ENCODE peak calls at places on chromosomes 12 and 14, in four cellular contexts. S is ovary, Y is hepatocyte, B is A549. K is an unnamed sample.

GRCh38 chr12:93894391-93895095 is 217.4 kb downstream of the CRADD start:
- DNase-seq in S (peak; percentile 70), Y (peak; percentile 48), B (no peak), K (peak; percentile 69)

GRCh38 chr12:6377667-6377994 is 2.3 kb upstream of the SCNN1A start:
- DNase-seq in S (no peak), Y (no peak), B (peak; percentile 51), K (peak; percentile 89)

GRCh38 chr12:47835831-47836155 is 16.1 kb upstream of the HDAC7 start:
- DNase-seq in S (no peak), Y (no peak), B (no peak), K (no peak)

GRCh38 chr12:42119085-42119633 is 25.5 kb downstream of the GXYLT1 start:
- DNase-seq in S (no peak), Y (no peak), B (no peak), K (no peak)

GRCh38 chr12:13038491-13039161 is 5.6 kb upstream of the FAM234B start:
- DNase-seq in S (no peak), Y (no peak), B (no peak), K (no peak)

GRCh38 chr12:6542209-6543009 is 8.1 kb downstream of the GAPDH start:
- DNase-seq in S (no peak), Y (peak; percentile 77), B (peak; percentile 60), K (no peak)

GRCh38 chr12:128116537-128116936 is 150.4 kb upstream of the TMEM132C start:
- DNase-seq in S (no peak), Y (no peak), B (no peak), K (no peak)

GRCh38 chr14:68815288-68816182 is 22.7 kb upstream of the ZFP36L1 start:
- DNase-seq in S (no peak), Y (no peak), B (no peak), K (no peak)

GRCh38 chr14:104658325-104658712 is 31.1 kb upstream of the INF2 start:
- DNase-seq in S (no peak), Y (no peak), B (no peak), K (no peak)

GRCh38 chr12:570237-570925 is 92.9 kb downstream of the NINJ2 start:
- DNase-seq in S (peak; percentile 80), Y (peak; percentile 91), B (peak; percentile 93), K (peak; percentile 87)

GRCh38 chr12:103495783-103496456 is at the start of gene C12orf42:
- DNase-seq in S (no peak), Y (peak; percentile 24), B (peak; percentile 75), K (no peak)

DNA sequence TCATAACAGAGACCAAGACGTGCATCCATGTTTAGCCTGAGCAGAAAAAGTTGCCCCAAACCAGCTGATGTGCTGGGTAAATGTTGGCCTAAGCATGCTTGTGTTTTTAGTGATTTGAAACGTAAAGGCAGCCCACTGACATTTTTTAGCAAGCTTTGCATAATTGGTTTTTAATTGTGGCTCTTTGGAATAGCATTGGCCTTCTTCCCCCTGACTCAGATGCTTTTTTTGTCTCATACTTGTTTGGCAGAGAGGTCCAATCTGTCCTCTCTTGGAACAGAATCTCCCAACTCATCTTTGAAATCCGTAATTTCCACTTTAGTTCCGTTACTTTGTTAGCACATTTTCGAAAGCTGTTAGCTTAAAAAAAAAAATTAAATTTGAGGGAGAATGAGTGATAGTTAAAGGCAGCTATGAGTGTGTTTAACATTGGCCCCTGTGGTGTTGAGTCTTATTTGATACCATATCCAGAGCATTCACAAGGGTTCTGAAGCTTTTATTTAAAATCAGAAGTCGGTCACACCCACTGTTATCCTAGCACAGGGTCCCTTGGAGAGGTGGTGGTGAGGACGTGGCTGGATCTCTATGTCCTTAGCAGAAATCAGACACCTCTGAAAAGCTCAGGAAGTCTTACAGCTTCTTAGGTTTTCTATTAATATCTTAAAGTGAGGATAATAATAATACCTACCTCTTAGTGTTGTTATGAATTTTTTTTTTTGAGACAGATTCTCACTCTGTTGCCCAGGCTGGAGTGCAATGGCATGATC is 15.6 kb downstream of the JDP2 start:
- DNase-seq in S (no peak), Y (no peak), B (no peak), K (no peak)
- H3K4me1 ChIP-seq in S (peaks cover 9% of the 10 kb centered on the region), Y (no peaks in the 10 kb centered on the region), B (peaks cover 25% of the 10 kb centered on the region), K (peaks cover 30% of the 10 kb centered on the region)

DNA sequence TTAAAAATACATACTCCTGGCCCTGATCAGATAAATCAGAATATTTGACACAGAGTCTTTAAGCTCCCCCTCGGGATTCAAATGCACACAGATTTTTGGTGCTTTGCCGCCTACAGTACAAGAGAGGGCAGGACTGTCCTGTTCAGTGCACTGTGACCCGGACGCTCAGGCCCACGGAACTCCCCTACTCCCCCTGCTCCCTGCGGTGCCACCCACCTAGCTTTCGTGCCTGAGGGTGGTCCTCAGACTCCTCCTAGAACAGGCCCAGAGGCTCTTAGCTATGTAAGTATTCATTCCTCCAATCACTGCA is 13.7 kb upstream of the SERPINA3 start:
- DNase-seq in S (no peak), Y (no peak), B (no peak), K (no peak)
- H3K27ac ChIP-seq in S (peak overlapping the region; percentile 70), Y (peak overlapping the region; percentile 98), B (peak overlapping the region; percentile 97), K (no peak overlapping the region)

GRCh38 chr14:73746540-73747385 is 32.6 kb upstream of the PNMA1 start:
- DNase-seq in S (no peak), Y (peak; percentile 35), B (no peak), K (no peak)
- TF ChIP-seq CTCF in S (no peak), Y (peak; percentile 25), B (no peak), K (peak; percentile 20)

DNA sequence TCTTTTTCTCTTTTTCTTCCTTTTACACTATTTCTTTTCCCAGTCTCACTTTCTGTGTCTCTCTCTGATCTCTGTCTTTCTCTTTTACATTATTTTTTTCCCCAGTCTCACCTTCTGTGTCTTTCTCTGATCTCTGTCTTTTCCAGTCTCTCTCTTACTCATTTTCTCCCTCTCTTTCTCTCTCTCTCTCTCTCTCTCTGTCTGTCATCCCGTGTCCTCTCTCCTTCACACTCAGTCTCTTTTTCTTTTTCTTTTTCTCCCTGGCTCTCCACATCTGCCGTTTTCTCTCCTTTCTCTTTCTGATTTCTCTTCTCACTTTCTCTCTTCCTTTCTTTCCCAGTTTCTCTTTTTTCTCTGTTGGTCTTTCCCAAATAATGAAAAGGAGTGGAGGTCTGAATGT is 22.3 kb downstream of the DHRS4L2 start:
- DNase-seq in S (no peak), Y (no peak), B (no peak), K (no peak)
- H3K4me1 ChIP-seq in S (peaks cover 2% of the 10 kb centered on the region), Y (no peaks in the 10 kb centered on the region), B (peaks cover 8% of the 10 kb centered on the region), K (no peaks in the 10 kb centered on the region)

DNA sequence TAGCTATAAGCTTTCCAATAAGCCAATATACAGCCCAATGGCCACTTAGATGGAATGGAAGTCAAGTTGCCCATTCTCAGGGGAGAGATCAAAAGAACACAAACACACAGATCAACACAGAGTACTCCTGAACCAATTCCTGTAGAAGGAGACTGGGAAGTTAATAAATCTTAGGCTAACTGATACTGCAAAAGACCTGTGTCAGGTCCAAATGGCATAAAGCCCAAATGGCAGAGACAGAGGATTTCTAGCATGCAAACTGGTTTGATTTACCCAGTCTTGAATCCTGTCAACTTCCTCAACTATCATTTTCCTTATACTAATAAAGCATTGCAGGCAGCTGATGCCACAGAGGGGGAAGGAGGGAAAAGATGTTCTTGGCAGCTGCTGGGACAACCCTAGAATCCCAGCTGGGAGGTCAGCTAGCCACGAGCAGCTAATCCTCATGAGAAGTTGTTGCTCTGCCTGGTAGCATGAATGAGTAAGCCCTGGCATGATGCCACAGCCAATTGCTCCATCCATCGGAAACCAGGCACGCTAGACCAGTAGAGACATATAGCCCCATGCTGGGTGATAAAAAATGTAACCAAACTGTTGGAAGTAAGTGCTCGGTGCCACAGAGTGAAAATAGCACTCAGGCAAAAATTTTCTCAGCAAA is 26.2 kb downstream of the ANG start:
- DNase-seq in S (peak; percentile 14), Y (peak; percentile 34), B (no peak), K (peak; percentile 85)
- H3K27ac ChIP-seq in S (no peak overlapping the region), Y (no peak overlapping the region), B (no peak overlapping the region), K (peak overlapping the region; percentile 78)

DNA sequence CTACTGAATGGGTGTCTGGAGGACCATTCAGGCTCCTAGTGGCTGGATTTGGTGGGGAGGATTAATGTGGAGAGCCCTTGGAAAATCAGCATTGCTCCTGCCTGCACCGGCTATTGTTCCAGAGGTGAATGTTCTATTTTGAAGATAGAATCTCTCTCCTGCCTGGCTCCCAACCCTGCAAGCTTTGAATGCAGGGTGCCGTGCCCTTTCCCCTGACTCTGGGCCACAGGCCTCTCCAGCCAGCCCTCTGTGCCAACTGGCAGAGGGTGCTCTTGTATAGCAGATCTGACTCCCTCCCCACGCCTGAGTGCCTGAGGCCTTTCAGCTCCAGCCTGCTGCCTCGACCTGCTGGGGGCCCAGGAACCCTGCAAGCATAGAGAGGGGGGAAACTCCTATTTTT is 106.8 kb downstream of the TMEM260 start:
- DNase-seq in S (no peak), Y (no peak), B (no peak), K (no peak)
- TF ChIP-seq CTCF in S (no peak), Y (no peak), B (no peak), K (no peak)

DNA sequence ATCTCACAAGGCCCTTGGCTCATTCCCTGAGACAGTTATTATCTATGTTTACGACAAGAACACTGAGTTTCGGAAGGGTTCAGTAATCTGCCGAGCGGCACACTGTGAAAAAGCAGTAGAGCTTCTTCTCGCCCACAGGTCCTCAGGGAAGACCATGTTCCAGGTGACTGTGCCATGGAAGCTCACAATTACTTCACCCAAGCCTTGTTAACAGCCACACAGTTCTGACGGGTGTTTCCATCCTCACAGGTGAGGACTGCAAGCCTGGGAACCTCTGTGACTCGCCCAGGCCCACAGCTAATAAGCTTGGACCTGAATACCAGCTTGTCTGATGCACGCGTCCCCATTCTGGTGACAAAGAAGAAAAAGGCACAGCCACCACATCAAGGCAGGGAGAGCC is 15.4 kb downstream of the SETD3 start:
- DNase-seq in S (no peak), Y (no peak), B (no peak), K (no peak)
- H3K4me1 ChIP-seq in S (peaks cover 5% of the 10 kb centered on the region), Y (peaks cover 14% of the 10 kb centered on the region), B (no peaks in the 10 kb centered on the region), K (peaks cover 15% of the 10 kb centered on the region)